ENCODE peak calls at places on chromosomes 16 and 17, in seven cellular contexts. One of them, this sample, is unnamed.

GRCh38 chr16:695355-696089 is 5.3 kb upstream of the WDR24 start:
- DNase-seq in EH: no peak
- DNase-seq in tibial artery: no peak
- DNase-seq in NCI-H146: peak
- DNase-seq in HT-29: peak
- DNase-seq in epithelial cell of proximal tubule: no peak
- DNase-seq in NCI-H2081: peak
- DNase-seq in this sample: no peak

GRCh38 chr16:4882633-4883285 is 35.5 kb downstream of the UBN1 start:
- DNase-seq in epithelial cell of proximal tubule: peak
- DNase-seq in EH: peak
- DNase-seq in tibial artery: no peak
- DNase-seq in NCI-H2081: no peak
- DNase-seq in NCI-H146: no peak
- DNase-seq in HT-29: peak
- DNase-seq in this sample: no peak

GRCh38 chr17:41287050-41287449 is 11.6 kb downstream of the KRTAP9-7 start:
- DNase-seq in tibial artery: no peak
- DNase-seq in EH: no peak
- DNase-seq in HT-29: no peak
- DNase-seq in NCI-H146: no peak
- DNase-seq in epithelial cell of proximal tubule: no peak
- DNase-seq in NCI-H2081: no peak
- DNase-seq in this sample: no peak

GRCh38 chr16:73068546-73069401 is 20.8 kb upstream of the ZFHX3 start:
- DNase-seq in NCI-H2081: no peak
- DNase-seq in EH: peak
- DNase-seq in NCI-H146: peak
- DNase-seq in tibial artery: peak
- DNase-seq in epithelial cell of proximal tubule: peak
- DNase-seq in HT-29: peak
- DNase-seq in this sample: peak

GRCh38 chr16:72162105-72162680 is 9.8 kb downstream of the PMFBP1 start:
- DNase-seq in EH: no peak
- DNase-seq in tibial artery: no peak
- DNase-seq in HT-29: no peak
- DNase-seq in NCI-H146: no peak
- DNase-seq in epithelial cell of proximal tubule: no peak
- DNase-seq in NCI-H2081: no peak
- DNase-seq in this sample: no peak

GRCh38 chr16:69171325-69172095 is 15.5 kb upstream of the SNTB2 start:
- DNase-seq in tibial artery: no peak
- DNase-seq in epithelial cell of proximal tubule: no peak
- DNase-seq in NCI-H146: no peak
- DNase-seq in NCI-H2081: no peak
- DNase-seq in EH: peak
- DNase-seq in HT-29: no peak
- DNase-seq in this sample: no peak

GRCh38 chr17:28711723-28712036 is at the start of gene PROCA1:
- DNase-seq in NCI-H2081: no peak
- DNase-seq in tibial artery: no peak
- DNase-seq in EH: no peak
- DNase-seq in HT-29: no peak
- DNase-seq in NCI-H146: no peak
- DNase-seq in epithelial cell of proximal tubule: no peak
- DNase-seq in this sample: no peak

GRCh38 chr17:71830916-71831315 is 289.9 kb upstream of the SOX9 start:
- DNase-seq in tibial artery: no peak
- DNase-seq in EH: no peak
- DNase-seq in epithelial cell of proximal tubule: no peak
- DNase-seq in NCI-H146: no peak
- DNase-seq in NCI-H2081: no peak
- DNase-seq in HT-29: no peak
- DNase-seq in this sample: no peak

GRCh38 chr17:80449930-80450576 is 26.4 kb downstream of the NPTX1 start:
- DNase-seq in HT-29: no peak
- DNase-seq in NCI-H2081: no peak
- DNase-seq in NCI-H146: no peak
- DNase-seq in EH: peak
- DNase-seq in tibial artery: no peak
- DNase-seq in epithelial cell of proximal tubule: no peak
- DNase-seq in this sample: no peak

GRCh38 chr16:85754403-85754802 is 3.5 kb upstream of the C16orf74 start:
- DNase-seq in NCI-H146: no peak
- DNase-seq in HT-29: no peak
- DNase-seq in epithelial cell of proximal tubule: no peak
- DNase-seq in NCI-H2081: no peak
- DNase-seq in EH: no peak
- DNase-seq in tibial artery: no peak
- DNase-seq in this sample: no peak

GRCh38 chr17:33927732-33928133 is 327.4 kb upstream of the CCL2 start:
- DNase-seq in epithelial cell of proximal tubule: no peak
- DNase-seq in EH: no peak
- DNase-seq in NCI-H2081: no peak
- DNase-seq in tibial artery: no peak
- DNase-seq in HT-29: no peak
- DNase-seq in NCI-H146: peak
- DNase-seq in this sample: no peak

GRCh38 chr17:40975516-40975915 is 8.6 kb downstream of the KRT40 start:
- DNase-seq in epithelial cell of proximal tubule: no peak
- DNase-seq in EH: no peak
- DNase-seq in NCI-H2081: no peak
- DNase-seq in tibial artery: no peak
- DNase-seq in NCI-H146: no peak
- DNase-seq in HT-29: no peak
- DNase-seq in this sample: no peak

GRCh38 chr16:89493776-89494175 is 3.4 kb upstream of the ANKRD11 start:
- DNase-seq in NCI-H2081: no peak
- DNase-seq in epithelial cell of proximal tubule: no peak
- DNase-seq in NCI-H146: no peak
- DNase-seq in EH: no peak
- DNase-seq in tibial artery: no peak
- DNase-seq in HT-29: no peak
- DNase-seq in this sample: no peak

GRCh38 chr17:45403906-45404490 is 28.7 kb downstream of the ARHGAP27 start:
- DNase-seq in EH: no peak
- DNase-seq in tibial artery: no peak
- DNase-seq in NCI-H2081: no peak
- DNase-seq in NCI-H146: no peak
- DNase-seq in epithelial cell of proximal tubule: no peak
- DNase-seq in HT-29: no peak
- DNase-seq in this sample: no peak

GRCh38 chr16:56812884-56813283 is 52.1 kb upstream of the SLC12A3 start:
- DNase-seq in NCI-H146: no peak
- DNase-seq in epithelial cell of proximal tubule: no peak
- DNase-seq in HT-29: no peak
- DNase-seq in EH: peak
- DNase-seq in tibial artery: no peak
- DNase-seq in NCI-H2081: no peak
- DNase-seq in this sample: no peak

This sample was measured in thoracic aorta.